ENCODE peak calls at places on chromosomes 7 and 10, in six cellular contexts. R is Right ventricle myocardium superior; S is Right ventricle myocardium inferior; E is T-helper 1 cell; A is activated CD8-positive, alpha-beta T cell treated with anti-CD3 and anti-CD28 coated beads, Interleukin-2, amount 10 ng/mL, durations not matched to agents 7 days and 5 days; G is GM20000. Q is an unnamed sample.

GRCh38 chr7:43868681-43869017 is 668 bp downstream of the MRPS24 start:
- DNase-seq in R (no peak), S (no peak), E (no peak), A (no peak), G (no peak), Q (no peak)

GRCh38 chr7:28990200-28990960 is 32.2 kb upstream of the TRIL start:
- DNase-seq in R (peak), S (peak), E (no peak), A (no peak), G (no peak), Q (no peak)

GRCh38 chr10:49599546-49599945 is 10.6 kb upstream of the SLC18A3 start:
- DNase-seq in R (no peak), S (no peak), E (no peak), A (no peak), G (no peak), Q (no peak)

GRCh38 chr10:101120884-101121660 is 10.0 kb upstream of the TLX1 start:
- DNase-seq in R (no peak), S (no peak), E (no peak), A (peak), G (peak), Q (no peak)

GRCh38 chr7:88167223-88167622 is 52.6 kb downstream of the SRI start:
- DNase-seq in R (no peak), S (no peak), E (no peak), A (no peak), G (no peak), Q (no peak)

GRCh38 chr10:102300289-102300843 is 55.0 kb downstream of the GBF1 start:
- DNase-seq in R (no peak), S (no peak), E (no peak), A (no peak), G (peak), Q (no peak)

GRCh38 chr10:130399425-130399950 is 263.3 kb downstream of the GLRX3 start:
- DNase-seq in R (no peak), S (peak), E (no peak), A (no peak), G (no peak), Q (no peak)

GRCh38 chr10:127649642-127650041 is 87.3 kb upstream of the FOXI2 start:
- DNase-seq in R (no peak), S (no peak), E (no peak), A (no peak), G (no peak), Q (peak)

GRCh38 chr10:26780793-26781601 is 79.8 kb downstream of the ABI1 start:
- DNase-seq in R (no peak), S (no peak), E (no peak), A (no peak), G (no peak), Q (no peak)

GRCh38 chr7:127390817-127391590 is 1.5 kb downstream of the ZNF800 start:
- DNase-seq in R (no peak), S (no peak), E (no peak), A (no peak), G (no peak), Q (no peak)

GRCh38 chr7:45237788-45238461 is 80.3 kb downstream of the RAMP3 start:
- DNase-seq in R (no peak), S (no peak), E (no peak), A (no peak), G (no peak), Q (no peak)

GRCh38 chr7:90931996-90932912 is 332.0 kb upstream of the FZD1 start:
- DNase-seq in R (no peak), S (no peak), E (no peak), A (no peak), G (peak), Q (no peak)

GRCh38 chr10:118669020-118669766 is 73.7 kb upstream of the PRLHR start:
- DNase-seq in R (no peak), S (no peak), E (no peak), A (no peak), G (no peak), Q (no peak)

GRCh38 chr10:84365339-84365881 is 37.0 kb downstream of the CCSER2 start:
- DNase-seq in R (no peak), S (no peak), E (no peak), A (no peak), G (no peak), Q (no peak)

GRCh38 chr10:28897617-28898464 is 220.5 kb downstream of the BAMBI start:
- DNase-seq in R (peak), S (no peak), E (no peak), A (no peak), G (no peak), Q (no peak)

GRCh38 chr10:18738835-18739234 is 79.6 kb downstream of the ARL5B start:
- DNase-seq in R (no peak), S (no peak), E (no peak), A (no peak), G (no peak), Q (no peak)

GRCh38 chr10:132722391-132722790 is 63.6 kb downstream of the NKX6-2 start:
- DNase-seq in R (no peak), S (no peak), E (no peak), A (no peak), G (no peak), Q (no peak)

GRCh38 chr10:3427316-3427715 is 254.7 kb upstream of the PITRM1 start:
- DNase-seq in R (no peak), S (no peak), E (no peak), A (no peak), G (no peak), Q (no peak)

GRCh38 chr7:121610243-121610642 is 214.1 kb upstream of the FAM3C start:
- DNase-seq in R (no peak), S (no peak), E (no peak), A (no peak), G (no peak), Q (no peak)

GRCh38 chr7:142303650-142304049 is 45.8 kb upstream of the PRSS58 start:
- DNase-seq in R (no peak), S (no peak), E (no peak), A (peak), G (peak), Q (peak)

GRCh38 chr7:141550694-141551079 is 523 bp upstream of the AGK start:
- DNase-seq in R (no peak), S (no peak), E (no peak), A (no peak), G (peak), Q (no peak)

GRCh38 chr10:84352251-84352842 is 24.0 kb downstream of the CCSER2 start:
- DNase-seq in R (no peak), S (no peak), E (peak), A (peak), G (peak), Q (peak)

GRCh38 chr7:538764-539685 is 19.4 kb upstream of the PDGFA start:
- DNase-seq in R (no peak), S (no peak), E (no peak), A (no peak), G (no peak), Q (no peak)

GRCh38 chr10:5447071-5447470 is 34.7 kb downstream of the NET1 start:
- DNase-seq in R (no peak), S (no peak), E (no peak), A (no peak), G (no peak), Q (no peak)

GRCh38 chr7:93119191-93119905 is 1.6 kb upstream of the SAMD9 start:
- DNase-seq in R (no peak), S (no peak), E (no peak), A (no peak), G (no peak), Q (no peak)

GRCh38 chr10:97089209-97089865 is 96.4 kb downstream of the SLIT1 start:
- DNase-seq in R (no peak), S (no peak), E (no peak), A (no peak), G (no peak), Q (no peak)

GRCh38 chr10:80365510-80365909 is 8.9 kb downstream of the DYDC2 start:
- DNase-seq in R (no peak), S (no peak), E (no peak), A (no peak), G (no peak), Q (no peak)

GRCh38 chr10:70458329-70459060 is 17.0 kb upstream of the NODAL start:
- DNase-seq in R (peak), S (peak), E (no peak), A (no peak), G (no peak), Q (no peak)

GRCh38 chr10:5665380-5666323 is 743 bp downstream of the ASB13 start:
- DNase-seq in R (peak), S (no peak), E (no peak), A (no peak), G (peak), Q (no peak)

GRCh38 chr7:39811161-39811614 is 138.9 kb upstream of the CDK13 start:
- DNase-seq in R (no peak), S (no peak), E (no peak), A (no peak), G (no peak), Q (no peak)

GRCh38 chr10:71093531-71093930 is 118.8 kb upstream of the UNC5B start:
- DNase-seq in R (no peak), S (no peak), E (no peak), A (peak), G (no peak), Q (no peak)

GRCh38 chr10:98576096-98576495 is 129.4 kb upstream of the HPS1 start:
- DNase-seq in R (no peak), S (no peak), E (no peak), A (no peak), G (no peak), Q (no peak)

GRCh38 chr10:27709304-27709703 is 36.3 kb downstream of the MKX start:
- DNase-seq in R (no peak), S (no peak), E (no peak), A (no peak), G (no peak), Q (no peak)

GRCh38 chr7:7681191-7681935 is 37.0 kb downstream of the RPA3 start:
- DNase-seq in R (no peak), S (no peak), E (no peak), A (peak), G (peak), Q (peak)

GRCh38 chr10:13087986-13088618 is 11.9 kb upstream of the OPTN start:
- DNase-seq in R (no peak), S (no peak), E (no peak), A (no peak), G (no peak), Q (no peak)

Q was measured in DND-41.